ENCODE peak calls at places on chromosome 10, in seven cellular contexts. One of them, this sample, is unnamed.

GRCh38 chr10:95742529-95742884 is 13.5 kb upstream of the ENTPD1 start:
- DNase-seq in neuronal stem cell: no peak
- DNase-seq in mesendoderm: no peak
- DNase-seq in H9: no peak
- DNase-seq in mesenchymal stem cell: no peak
- DNase-seq in trophoblast cell: no peak
- DNase-seq in H1: no peak
- DNase-seq in this sample: peak; percentile 5

GRCh38 chr10:23405540-23405939 is 33.3 kb upstream of the OTUD1 start:
- DNase-seq in neuronal stem cell: no peak
- DNase-seq in mesendoderm: no peak
- DNase-seq in H9: no peak
- DNase-seq in mesenchymal stem cell: peak; percentile 77
- DNase-seq in trophoblast cell: peak; percentile 82
- DNase-seq in H1: no peak
- DNase-seq in this sample: peak; percentile 92

GRCh38 chr10:86354761-86355540 is 11.6 kb downstream of the GRID1 start:
- DNase-seq in neuronal stem cell: no peak
- DNase-seq in mesendoderm: no peak
- DNase-seq in H9: no peak
- DNase-seq in mesenchymal stem cell: no peak
- DNase-seq in trophoblast cell: no peak
- DNase-seq in H1: no peak
- DNase-seq in this sample: no peak

GRCh38 chr10:123139521-123140163 is 3.9 kb downstream of the HMX3 start:
- DNase-seq in neuronal stem cell: no peak
- DNase-seq in mesendoderm: peak; percentile 89
- DNase-seq in H9: peak; percentile 73
- DNase-seq in mesenchymal stem cell: peak; percentile 25
- DNase-seq in trophoblast cell: peak; percentile 56
- DNase-seq in H1: no peak
- DNase-seq in this sample: peak; percentile 18

GRCh38 chr10:35307297-35307696 is 29.0 kb upstream of the CCNY start:
- DNase-seq in neuronal stem cell: no peak
- DNase-seq in mesendoderm: no peak
- DNase-seq in H9: no peak
- DNase-seq in mesenchymal stem cell: no peak
- DNase-seq in trophoblast cell: no peak
- DNase-seq in H1: no peak
- DNase-seq in this sample: peak; percentile 61

GRCh38 chr10:108180883-108181282 is 1016.4 kb upstream of the SORCS1 start:
- DNase-seq in neuronal stem cell: no peak
- DNase-seq in mesendoderm: peak; percentile 39
- DNase-seq in H9: no peak
- DNase-seq in mesenchymal stem cell: peak; percentile 2
- DNase-seq in trophoblast cell: no peak
- DNase-seq in H1: no peak
- DNase-seq in this sample: no peak

GRCh38 chr10:129770286-129770685 is 193.8 kb downstream of the EBF3 start:
- DNase-seq in neuronal stem cell: no peak
- DNase-seq in mesendoderm: no peak
- DNase-seq in H9: peak; percentile 18
- DNase-seq in mesenchymal stem cell: no peak
- DNase-seq in trophoblast cell: no peak
- DNase-seq in H1: no peak
- DNase-seq in this sample: no peak

GRCh38 chr10:57338823-57339558 is 928.7 kb downstream of the IPMK start:
- DNase-seq in neuronal stem cell: peak; percentile 33
- DNase-seq in mesendoderm: peak; percentile 64
- DNase-seq in H9: peak; percentile 26
- DNase-seq in mesenchymal stem cell: peak; percentile 49
- DNase-seq in trophoblast cell: peak; percentile 74
- DNase-seq in H1: no peak
- DNase-seq in this sample: peak; percentile 41

GRCh38 chr10:129968937-129969527 is 5.0 kb upstream of the EBF3 start:
- DNase-seq in neuronal stem cell: peak; percentile 75
- DNase-seq in mesendoderm: peak; percentile 84
- DNase-seq in H9: peak; percentile 85
- DNase-seq in mesenchymal stem cell: peak; percentile 61
- DNase-seq in trophoblast cell: no peak
- DNase-seq in H1: no peak
- DNase-seq in this sample: peak; percentile 31

GRCh38 chr10:47207280-47207613 is 92.8 kb upstream of the GDF10 start:
- DNase-seq in neuronal stem cell: no peak
- DNase-seq in mesendoderm: no peak
- DNase-seq in H9: no peak
- DNase-seq in mesenchymal stem cell: no peak
- DNase-seq in trophoblast cell: no peak
- DNase-seq in H1: no peak
- DNase-seq in this sample: no peak

GRCh38 chr10:92766451-92766850 is 76.7 kb downstream of the HHEX start:
- DNase-seq in neuronal stem cell: no peak
- DNase-seq in mesendoderm: no peak
- DNase-seq in H9: no peak
- DNase-seq in mesenchymal stem cell: no peak
- DNase-seq in trophoblast cell: no peak
- DNase-seq in H1: no peak
- DNase-seq in this sample: no peak

GRCh38 chr10:92688927-92689662 is 660 bp upstream of the HHEX start:
- DNase-seq in neuronal stem cell: peak; percentile 29
- DNase-seq in mesendoderm: peak; percentile 59
- DNase-seq in H9: peak; percentile 61
- DNase-seq in mesenchymal stem cell: peak; percentile 59
- DNase-seq in trophoblast cell: peak; percentile 58
- DNase-seq in H1: no peak
- DNase-seq in this sample: peak; percentile 31

GRCh38 chr10:4134701-4135100 is 349.7 kb upstream of the KLF6 start:
- DNase-seq in neuronal stem cell: no peak
- DNase-seq in mesendoderm: no peak
- DNase-seq in H9: no peak
- DNase-seq in mesenchymal stem cell: no peak
- DNase-seq in trophoblast cell: no peak
- DNase-seq in H1: no peak
- DNase-seq in this sample: no peak

GRCh38 chr10:80684217-80684616 is 146.5 kb downstream of the SH2D4B start:
- DNase-seq in neuronal stem cell: no peak
- DNase-seq in mesendoderm: peak; percentile 60
- DNase-seq in H9: no peak
- DNase-seq in mesenchymal stem cell: peak; percentile 9
- DNase-seq in trophoblast cell: peak; percentile 37
- DNase-seq in H1: no peak
- DNase-seq in this sample: peak; percentile 22

GRCh38 chr10:29734980-29735627 is 100.3 kb upstream of the SVIL start:
- DNase-seq in neuronal stem cell: peak; percentile 31
- DNase-seq in mesendoderm: peak; percentile 66
- DNase-seq in H9: peak; percentile 42
- DNase-seq in mesenchymal stem cell: peak; percentile 54
- DNase-seq in trophoblast cell: peak; percentile 61
- DNase-seq in H1: no peak
- DNase-seq in this sample: no peak

GRCh38 chr10:94315975-94316464 is 46.7 kb downstream of the NOC3L start:
- DNase-seq in neuronal stem cell: no peak
- DNase-seq in mesendoderm: no peak
- DNase-seq in H9: no peak
- DNase-seq in mesenchymal stem cell: peak; percentile 68
- DNase-seq in trophoblast cell: peak; percentile 9
- DNase-seq in H1: no peak
- DNase-seq in this sample: peak; percentile 76

GRCh38 chr10:48523820-48524758 is 80.8 kb downstream of the ARHGAP22 start:
- DNase-seq in neuronal stem cell: peak; percentile 31
- DNase-seq in mesendoderm: peak; percentile 53
- DNase-seq in H9: peak; percentile 61
- DNase-seq in mesenchymal stem cell: peak; percentile 11
- DNase-seq in trophoblast cell: no peak
- DNase-seq in H1: no peak
- DNase-seq in this sample: no peak

GRCh38 chr10:6536102-6536501 is 44.0 kb downstream of the PRKCQ start:
- DNase-seq in neuronal stem cell: no peak
- DNase-seq in mesendoderm: no peak
- DNase-seq in H9: no peak
- DNase-seq in mesenchymal stem cell: no peak
- DNase-seq in trophoblast cell: no peak
- DNase-seq in H1: no peak
- DNase-seq in this sample: no peak

GRCh38 chr10:114073787-114074186 is 30.1 kb downstream of the ADRB1 start:
- DNase-seq in neuronal stem cell: no peak
- DNase-seq in mesendoderm: no peak
- DNase-seq in H9: no peak
- DNase-seq in mesenchymal stem cell: no peak
- DNase-seq in trophoblast cell: no peak
- DNase-seq in H1: no peak
- DNase-seq in this sample: no peak

GRCh38 chr10:24617771-24618396 is 105.8 kb downstream of the ARHGAP21 start:
- DNase-seq in neuronal stem cell: peak; percentile 32
- DNase-seq in mesendoderm: peak; percentile 89
- DNase-seq in H9: peak; percentile 82
- DNase-seq in mesenchymal stem cell: peak; percentile 68
- DNase-seq in trophoblast cell: peak; percentile 89
- DNase-seq in H1: peak; percentile 60
- DNase-seq in this sample: peak; percentile 31

GRCh38 chr10:86526606-86527005 is 5.0 kb upstream of the WAPL start:
- DNase-seq in neuronal stem cell: no peak
- DNase-seq in mesendoderm: no peak
- DNase-seq in H9: no peak
- DNase-seq in mesenchymal stem cell: no peak
- DNase-seq in trophoblast cell: no peak
- DNase-seq in H1: no peak
- DNase-seq in this sample: no peak

GRCh38 chr10:130751851-130752250 is 559.7 kb downstream of the TCERG1L start:
- DNase-seq in neuronal stem cell: no peak
- DNase-seq in mesendoderm: no peak
- DNase-seq in H9: no peak
- DNase-seq in mesenchymal stem cell: no peak
- DNase-seq in trophoblast cell: no peak
- DNase-seq in H1: no peak
- DNase-seq in this sample: no peak

GRCh38 chr10:36721851-36722250 is 403.5 kb upstream of the ANKRD30A start:
- DNase-seq in neuronal stem cell: no peak
- DNase-seq in mesendoderm: no peak
- DNase-seq in H9: no peak
- DNase-seq in mesenchymal stem cell: peak; percentile 57
- DNase-seq in trophoblast cell: no peak
- DNase-seq in H1: no peak
- DNase-seq in this sample: peak; percentile 47

GRCh38 chr10:119578355-119578754 is 18.4 kb downstream of the TIAL1 start:
- DNase-seq in neuronal stem cell: no peak
- DNase-seq in mesendoderm: no peak
- DNase-seq in H9: no peak
- DNase-seq in mesenchymal stem cell: no peak
- DNase-seq in trophoblast cell: no peak
- DNase-seq in H1: no peak
- DNase-seq in this sample: no peak

GRCh38 chr10:119575506-119575905 is 21.3 kb downstream of the TIAL1 start:
- DNase-seq in neuronal stem cell: no peak
- DNase-seq in mesendoderm: no peak
- DNase-seq in H9: no peak
- DNase-seq in mesenchymal stem cell: no peak
- DNase-seq in trophoblast cell: no peak
- DNase-seq in H1: no peak
- DNase-seq in this sample: peak; percentile 34

GRCh38 chr10:119575998-119576397 is 20.8 kb downstream of the TIAL1 start:
- DNase-seq in neuronal stem cell: no peak
- DNase-seq in mesendoderm: no peak
- DNase-seq in H9: no peak
- DNase-seq in mesenchymal stem cell: no peak
- DNase-seq in trophoblast cell: no peak
- DNase-seq in H1: no peak
- DNase-seq in this sample: no peak
- H3K23ac ChIP-seq in neuronal stem cell: no peak overlapping the region
- H3K23ac ChIP-seq in mesendoderm: no peak overlapping the region
- H3K23ac ChIP-seq in H9: no peak overlapping the region
- H3K23ac ChIP-seq in mesenchymal stem cell: no peak overlapping the region
- H3K23ac ChIP-seq in trophoblast cell: no peak overlapping the region
- H3K23ac ChIP-seq in H1: no peak overlapping the region
- H3K23ac ChIP-seq in this sample: no peak overlapping the region

DNA sequence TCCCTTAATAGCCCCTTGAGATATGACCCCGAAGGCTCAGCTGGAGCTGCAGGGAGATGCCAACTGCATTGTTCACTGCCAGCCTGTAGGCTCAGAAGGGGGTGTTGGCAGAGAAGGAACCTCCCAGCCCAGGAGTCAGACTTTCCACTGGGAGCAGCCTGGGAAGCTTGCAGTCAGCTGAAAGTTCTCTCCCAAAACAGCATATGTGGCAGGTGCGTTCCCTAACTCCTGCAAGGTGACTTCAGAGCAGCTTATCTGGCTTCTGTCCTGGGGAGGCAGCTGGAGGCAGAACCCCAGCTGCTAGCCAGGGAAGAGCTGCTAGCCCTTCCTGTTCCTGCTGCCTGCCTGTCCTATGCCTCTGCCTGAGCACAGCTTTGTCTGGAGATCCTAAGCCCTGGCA is 8.1 kb downstream of the SFTPA2 start:
- DNase-seq in neuronal stem cell: no peak
- DNase-seq in mesendoderm: no peak
- DNase-seq in H9: no peak
- DNase-seq in mesenchymal stem cell: no peak
- DNase-seq in trophoblast cell: no peak
- DNase-seq in H1: no peak
- DNase-seq in this sample: no peak
- H2BK5ac ChIP-seq in neuronal stem cell: no peak overlapping the region
- H2BK5ac ChIP-seq in mesendoderm: no peak overlapping the region
- H2BK5ac ChIP-seq in H9: no peak overlapping the region
- H2BK5ac ChIP-seq in mesenchymal stem cell: no peak overlapping the region
- H2BK5ac ChIP-seq in trophoblast cell: no peak overlapping the region
- H2BK5ac ChIP-seq in H1: no peak overlapping the region
- H2BK5ac ChIP-seq in this sample: no peak overlapping the region

DNA sequence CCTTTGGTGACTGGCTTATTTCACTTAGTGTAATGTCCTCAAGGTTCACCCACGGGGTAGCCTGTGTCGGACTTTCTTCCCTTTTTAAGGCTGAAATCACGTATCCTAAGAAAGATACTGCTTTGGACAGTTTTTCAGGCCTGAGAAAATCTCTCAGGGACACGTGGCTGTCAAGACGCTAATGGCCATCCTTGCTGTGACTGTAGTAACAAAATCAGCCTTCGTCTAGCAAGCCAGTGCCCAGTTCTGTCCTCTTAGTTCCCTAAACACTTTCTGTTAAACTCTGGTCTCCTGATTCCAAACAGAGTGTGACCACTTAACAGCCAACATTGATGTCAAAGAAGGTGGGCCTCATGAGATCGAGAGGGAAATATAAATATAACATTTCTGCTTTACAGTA is 304.9 kb downstream of the FRMD4A start:
- DNase-seq in neuronal stem cell: no peak
- DNase-seq in mesendoderm: no peak
- DNase-seq in H9: no peak
- DNase-seq in mesenchymal stem cell: no peak
- DNase-seq in trophoblast cell: no peak
- DNase-seq in H1: no peak
- DNase-seq in this sample: no peak
- H3K23ac ChIP-seq in neuronal stem cell: no peak overlapping the region
- H3K23ac ChIP-seq in mesendoderm: no peak overlapping the region
- H3K23ac ChIP-seq in H9: no peak overlapping the region
- H3K23ac ChIP-seq in mesenchymal stem cell: no peak overlapping the region
- H3K23ac ChIP-seq in trophoblast cell: no peak overlapping the region
- H3K23ac ChIP-seq in H1: no peak overlapping the region
- H3K23ac ChIP-seq in this sample: no peak overlapping the region

DNA sequence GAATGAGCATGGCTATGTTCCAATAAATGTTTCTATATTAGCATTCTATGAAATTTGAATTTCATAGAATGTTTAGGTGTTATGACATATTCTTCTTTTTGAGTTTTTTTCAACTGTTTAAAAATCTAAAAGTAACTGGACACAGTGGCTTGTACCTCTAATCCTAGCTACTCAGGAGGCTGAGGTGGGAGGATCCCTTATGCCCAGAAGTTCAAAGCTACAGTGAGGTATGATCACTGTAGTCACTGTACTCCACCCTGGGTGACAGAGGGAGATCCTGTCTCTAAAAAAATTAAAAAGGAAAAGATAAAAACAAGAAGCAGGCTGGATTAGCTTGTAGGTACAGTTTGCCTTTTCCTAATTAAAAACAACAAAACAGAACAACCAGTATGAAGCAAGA is 95.1 kb downstream of the NRBF2 start:
- DNase-seq in neuronal stem cell: no peak
- DNase-seq in mesendoderm: no peak
- DNase-seq in H9: no peak
- DNase-seq in mesenchymal stem cell: no peak
- DNase-seq in trophoblast cell: no peak
- DNase-seq in H1: no peak
- DNase-seq in this sample: no peak
- H2BK5ac ChIP-seq in neuronal stem cell: no peak overlapping the region
- H2BK5ac ChIP-seq in mesendoderm: no peak overlapping the region
- H2BK5ac ChIP-seq in H9: no peak overlapping the region
- H2BK5ac ChIP-seq in mesenchymal stem cell: no peak overlapping the region
- H2BK5ac ChIP-seq in trophoblast cell: no peak overlapping the region
- H2BK5ac ChIP-seq in H1: no peak overlapping the region
- H2BK5ac ChIP-seq in this sample: no peak overlapping the region